ENCODE peak calls at places on chromosomes 5 and 9, in seven cellular contexts. One of them, this sample, is unnamed.
A peak's percentile ranks its signal among the peaks of the same experiment; 100 is the strongest.

GRCh38 chr5:39494099-39494498 is 69.3 kb upstream of the DAB2 start:
- DNase-seq in GM23338: no peak
- DNase-seq in fibroblast of pulmonary artery: peak; percentile 80
- DNase-seq in ovary: no peak
- DNase-seq in adrenal gland: no peak
- DNase-seq in upper lobe of left lung: no peak
- DNase-seq in IMR-90: peak; percentile 33
- DNase-seq in this sample: no peak

GRCh38 chr9:5509573-5509972 is 758 bp upstream of the PDCD1LG2 start:
- DNase-seq in upper lobe of left lung: no peak
- DNase-seq in adrenal gland: no peak
- DNase-seq in fibroblast of pulmonary artery: peak; percentile 97
- DNase-seq in IMR-90: peak; percentile 99
- DNase-seq in ovary: no peak
- DNase-seq in GM23338: no peak
- DNase-seq in this sample: no peak

GRCh38 chr5:173689713-173690360 is 73.4 kb upstream of the BOD1 start:
- DNase-seq in GM23338: no peak
- DNase-seq in adrenal gland: no peak
- DNase-seq in ovary: no peak
- DNase-seq in upper lobe of left lung: no peak
- DNase-seq in IMR-90: no peak
- DNase-seq in fibroblast of pulmonary artery: no peak
- DNase-seq in this sample: no peak

GRCh38 chr5:151707566-151707965 is 20.9 kb upstream of the SPARC start:
- DNase-seq in fibroblast of pulmonary artery: no peak
- DNase-seq in GM23338: no peak
- DNase-seq in adrenal gland: no peak
- DNase-seq in upper lobe of left lung: no peak
- DNase-seq in ovary: no peak
- DNase-seq in IMR-90: no peak
- DNase-seq in this sample: no peak

GRCh38 chr5:38426493-38426892 is 130.0 kb downstream of the LIFR start:
- DNase-seq in adrenal gland: no peak
- DNase-seq in IMR-90: peak; percentile 58
- DNase-seq in upper lobe of left lung: no peak
- DNase-seq in ovary: no peak
- DNase-seq in GM23338: no peak
- DNase-seq in fibroblast of pulmonary artery: peak; percentile 46
- DNase-seq in this sample: no peak

GRCh38 chr5:15601274-15601673 is 101.3 kb downstream of the FBXL7 start:
- DNase-seq in IMR-90: peak; percentile 13
- DNase-seq in upper lobe of left lung: no peak
- DNase-seq in ovary: no peak
- DNase-seq in adrenal gland: no peak
- DNase-seq in GM23338: peak; percentile 59
- DNase-seq in fibroblast of pulmonary artery: no peak
- DNase-seq in this sample: no peak

GRCh38 chr5:103271570-103272289 is 13.2 kb downstream of the MACIR start:
- DNase-seq in fibroblast of pulmonary artery: peak; percentile 27
- DNase-seq in ovary: no peak
- DNase-seq in upper lobe of left lung: no peak
- DNase-seq in adrenal gland: no peak
- DNase-seq in GM23338: no peak
- DNase-seq in IMR-90: peak; percentile 11
- DNase-seq in this sample: no peak

GRCh38 chr5:115601709-115602584 is at the start of gene TICAM2:
- DNase-seq in upper lobe of left lung: peak; percentile 93
- DNase-seq in adrenal gland: peak; percentile 79
- DNase-seq in ovary: peak; percentile 61
- DNase-seq in fibroblast of pulmonary artery: peak; percentile 46
- DNase-seq in IMR-90: peak; percentile 67
- DNase-seq in GM23338: peak; percentile 84
- DNase-seq in this sample: peak; percentile 79

GRCh38 chr5:169801324-169801777 is 164.3 kb downstream of the DOCK2 start:
- DNase-seq in IMR-90: peak; percentile 70
- DNase-seq in GM23338: no peak
- DNase-seq in adrenal gland: no peak
- DNase-seq in upper lobe of left lung: no peak
- DNase-seq in ovary: no peak
- DNase-seq in fibroblast of pulmonary artery: peak; percentile 72
- DNase-seq in this sample: no peak

GRCh38 chr5:53166101-53166500 is 56.5 kb upstream of the MOCS2 start:
- DNase-seq in fibroblast of pulmonary artery: peak; percentile 21
- DNase-seq in upper lobe of left lung: no peak
- DNase-seq in IMR-90: no peak
- DNase-seq in ovary: no peak
- DNase-seq in GM23338: no peak
- DNase-seq in adrenal gland: no peak
- DNase-seq in this sample: no peak

GRCh38 chr5:141945511-141946024 is 12.4 kb downstream of the PCDH12 start:
- DNase-seq in IMR-90: no peak
- DNase-seq in adrenal gland: no peak
- DNase-seq in ovary: no peak
- DNase-seq in GM23338: peak; percentile 54
- DNase-seq in upper lobe of left lung: peak; percentile 79
- DNase-seq in fibroblast of pulmonary artery: no peak
- DNase-seq in this sample: no peak

GRCh38 chr5:112156211-112156610 is 262.9 kb downstream of the EPB41L4A start:
- DNase-seq in GM23338: no peak
- DNase-seq in IMR-90: no peak
- DNase-seq in upper lobe of left lung: no peak
- DNase-seq in fibroblast of pulmonary artery: no peak
- DNase-seq in adrenal gland: no peak
- DNase-seq in ovary: no peak
- DNase-seq in this sample: no peak

GRCh38 chr9:137217276-137218211 is 4.5 kb downstream of the RNF208 start:
- DNase-seq in adrenal gland: peak; percentile 83
- DNase-seq in IMR-90: no peak
- DNase-seq in fibroblast of pulmonary artery: no peak
- DNase-seq in upper lobe of left lung: peak; percentile 92
- DNase-seq in GM23338: peak; percentile 89
- DNase-seq in ovary: peak; percentile 51
- DNase-seq in this sample: no peak

GRCh38 chr9:90065001-90065400 is 460.2 kb downstream of the GADD45G start:
- DNase-seq in IMR-90: no peak
- DNase-seq in fibroblast of pulmonary artery: no peak
- DNase-seq in adrenal gland: no peak
- DNase-seq in ovary: no peak
- DNase-seq in upper lobe of left lung: no peak
- DNase-seq in GM23338: no peak
- DNase-seq in this sample: no peak

GRCh38 chr9:114731701-114732100 is 49.7 kb upstream of the TEX48 start:
- DNase-seq in IMR-90: no peak
- DNase-seq in ovary: no peak
- DNase-seq in GM23338: no peak
- DNase-seq in adrenal gland: no peak
- DNase-seq in fibroblast of pulmonary artery: no peak
- DNase-seq in upper lobe of left lung: no peak
- DNase-seq in this sample: no peak

GRCh38 chr5:93909356-93909755 is 168.0 kb upstream of the POU5F2 start:
- DNase-seq in GM23338: peak; percentile 33
- DNase-seq in ovary: no peak
- DNase-seq in fibroblast of pulmonary artery: peak; percentile 38
- DNase-seq in adrenal gland: no peak
- DNase-seq in IMR-90: no peak
- DNase-seq in upper lobe of left lung: no peak
- DNase-seq in this sample: no peak

GRCh38 chr9:91342575-91342974 is 19.1 kb downstream of the AUH start:
- DNase-seq in adrenal gland: no peak
- DNase-seq in IMR-90: no peak
- DNase-seq in fibroblast of pulmonary artery: no peak
- DNase-seq in upper lobe of left lung: no peak
- DNase-seq in GM23338: no peak
- DNase-seq in ovary: no peak
- DNase-seq in this sample: no peak

GRCh38 chr5:95284512-95285405 is at the start of gene MCTP1:
- DNase-seq in upper lobe of left lung: peak; percentile 88
- DNase-seq in GM23338: peak; percentile 67
- DNase-seq in fibroblast of pulmonary artery: no peak
- DNase-seq in IMR-90: no peak
- DNase-seq in adrenal gland: peak; percentile 35
- DNase-seq in ovary: no peak
- DNase-seq in this sample: no peak

GRCh38 chr5:95283022-95283615 is 1.8 kb downstream of the MCTP1 start:
- DNase-seq in ovary: no peak
- DNase-seq in adrenal gland: no peak
- DNase-seq in upper lobe of left lung: no peak
- DNase-seq in GM23338: peak; percentile 62
- DNase-seq in IMR-90: no peak
- DNase-seq in fibroblast of pulmonary artery: no peak
- DNase-seq in this sample: no peak

GRCh38 chr5:95281211-95281610 is 3.7 kb downstream of the MCTP1 start:
- DNase-seq in ovary: no peak
- DNase-seq in upper lobe of left lung: no peak
- DNase-seq in IMR-90: peak; percentile 1
- DNase-seq in GM23338: peak; percentile 83
- DNase-seq in adrenal gland: no peak
- DNase-seq in fibroblast of pulmonary artery: no peak
- DNase-seq in this sample: no peak

GRCh38 chr5:95285406-95285761 is 490 bp upstream of the MCTP1 start:
- DNase-seq in fibroblast of pulmonary artery: no peak
- DNase-seq in GM23338: peak; percentile 45
- DNase-seq in upper lobe of left lung: no peak
- DNase-seq in IMR-90: no peak
- DNase-seq in ovary: no peak
- DNase-seq in adrenal gland: no peak
- DNase-seq in this sample: no peak

GRCh38 chr5:95283761-95284511 is 958 bp downstream of the MCTP1 start:
- DNase-seq in GM23338: peak; percentile 79
- DNase-seq in ovary: no peak
- DNase-seq in IMR-90: no peak
- DNase-seq in fibroblast of pulmonary artery: no peak
- DNase-seq in adrenal gland: peak; percentile 19
- DNase-seq in upper lobe of left lung: peak; percentile 90
- DNase-seq in this sample: no peak
- H3K4me3 ChIP-seq in GM23338: peak overlapping the region; percentile 79
- H3K4me3 ChIP-seq in ovary: peak overlapping the region; percentile 39
- H3K4me3 ChIP-seq in IMR-90: peak overlapping the region; percentile 30
- H3K4me3 ChIP-seq in fibroblast of pulmonary artery: peak overlapping the region; percentile 46
- H3K4me3 ChIP-seq in adrenal gland: no peak overlapping the region
- H3K4me3 ChIP-seq in upper lobe of left lung: peak overlapping the region; percentile 62
- H3K4me3 ChIP-seq in this sample: peak overlapping the region; percentile 72

DNA sequence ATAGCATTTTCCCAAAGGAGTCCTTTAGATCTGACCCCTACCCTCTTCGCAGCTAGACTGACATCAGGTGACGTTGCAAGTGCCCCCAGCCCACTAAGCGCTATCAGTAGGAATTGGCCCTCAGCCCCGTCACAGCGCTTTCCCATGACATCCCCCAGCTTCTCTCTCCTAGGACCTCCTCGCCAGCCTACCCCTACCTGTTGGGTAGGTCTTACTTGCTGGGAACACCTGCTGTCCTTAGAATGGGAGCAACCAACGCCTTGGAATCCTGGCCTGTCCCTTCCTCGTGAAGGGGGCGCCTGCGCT is 589 bp upstream of the PIP5K1B start:
- DNase-seq in IMR-90: no peak
- DNase-seq in ovary: no peak
- DNase-seq in upper lobe of left lung: no peak
- DNase-seq in fibroblast of pulmonary artery: no peak
- DNase-seq in adrenal gland: no peak
- DNase-seq in GM23338: peak; percentile 80
- DNase-seq in this sample: no peak
- H3K4me3 ChIP-seq in IMR-90: no peak overlapping the region
- H3K4me3 ChIP-seq in ovary: peak overlapping the region; percentile 55
- H3K4me3 ChIP-seq in upper lobe of left lung: peak overlapping the region; percentile 74
- H3K4me3 ChIP-seq in fibroblast of pulmonary artery: no peak overlapping the region
- H3K4me3 ChIP-seq in adrenal gland: no peak overlapping the region
- H3K4me3 ChIP-seq in GM23338: peak overlapping the region; percentile 95
- H3K4me3 ChIP-seq in this sample: peak overlapping the region; percentile 82

DNA sequence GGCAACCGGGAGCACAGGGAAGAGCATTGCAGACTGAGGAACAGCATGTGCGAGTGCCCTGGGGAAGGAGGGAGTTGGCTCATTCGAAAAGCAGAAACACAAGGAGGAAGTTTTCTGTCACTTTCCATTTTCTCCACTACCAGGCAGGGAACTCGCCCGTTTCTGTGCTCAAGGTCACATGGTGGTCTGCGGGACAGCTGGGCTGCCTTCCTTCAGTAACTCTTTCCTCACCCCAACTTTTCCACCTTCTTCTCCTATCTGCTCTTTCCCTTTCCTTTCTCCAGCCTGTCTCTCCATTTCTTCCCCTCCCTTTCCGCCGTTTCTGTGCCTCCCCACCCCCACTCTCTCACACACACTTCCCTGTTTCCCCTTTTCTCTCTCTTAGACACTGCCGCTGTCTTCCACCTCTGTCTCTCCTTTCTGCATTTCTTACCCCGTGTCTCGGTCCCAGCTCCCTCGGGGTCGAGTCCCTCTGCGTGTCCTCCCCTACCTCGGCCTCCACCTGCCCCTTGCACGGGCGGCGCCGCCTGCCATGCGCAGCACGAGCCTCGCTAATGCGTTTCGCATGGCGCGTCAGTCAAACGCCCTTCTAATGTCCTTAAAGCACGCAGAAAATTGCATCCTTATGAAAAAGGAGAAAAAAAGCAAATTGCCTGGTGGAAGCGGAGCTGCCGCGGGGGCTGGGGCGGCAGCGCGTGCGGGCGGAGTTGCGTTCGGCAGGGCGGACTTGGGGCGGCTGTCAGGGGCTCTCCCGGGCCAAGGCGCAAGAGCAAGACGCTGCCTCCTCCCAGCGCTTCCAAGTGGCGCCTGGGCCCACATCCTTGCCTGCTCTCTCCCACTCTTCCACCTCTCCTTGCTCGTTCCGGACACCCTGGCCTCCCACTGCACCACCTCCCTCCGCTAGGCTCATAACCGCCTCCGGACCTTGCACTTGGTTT is 9.5 kb downstream of the BARX1 start:
- DNase-seq in upper lobe of left lung: peak; percentile 87
- DNase-seq in adrenal gland: no peak
- DNase-seq in GM23338: peak; percentile 55
- DNase-seq in IMR-90: no peak
- DNase-seq in fibroblast of pulmonary artery: no peak
- DNase-seq in ovary: no peak
- DNase-seq in this sample: no peak
- H3K4me3 ChIP-seq in upper lobe of left lung: peak overlapping the region; percentile 41
- H3K4me3 ChIP-seq in adrenal gland: no peak overlapping the region
- H3K4me3 ChIP-seq in GM23338: peak overlapping the region; percentile 69
- H3K4me3 ChIP-seq in IMR-90: no peak overlapping the region
- H3K4me3 ChIP-seq in fibroblast of pulmonary artery: no peak overlapping the region
- H3K4me3 ChIP-seq in ovary: no peak overlapping the region
- H3K4me3 ChIP-seq in this sample: peak overlapping the region; percentile 60

DNA sequence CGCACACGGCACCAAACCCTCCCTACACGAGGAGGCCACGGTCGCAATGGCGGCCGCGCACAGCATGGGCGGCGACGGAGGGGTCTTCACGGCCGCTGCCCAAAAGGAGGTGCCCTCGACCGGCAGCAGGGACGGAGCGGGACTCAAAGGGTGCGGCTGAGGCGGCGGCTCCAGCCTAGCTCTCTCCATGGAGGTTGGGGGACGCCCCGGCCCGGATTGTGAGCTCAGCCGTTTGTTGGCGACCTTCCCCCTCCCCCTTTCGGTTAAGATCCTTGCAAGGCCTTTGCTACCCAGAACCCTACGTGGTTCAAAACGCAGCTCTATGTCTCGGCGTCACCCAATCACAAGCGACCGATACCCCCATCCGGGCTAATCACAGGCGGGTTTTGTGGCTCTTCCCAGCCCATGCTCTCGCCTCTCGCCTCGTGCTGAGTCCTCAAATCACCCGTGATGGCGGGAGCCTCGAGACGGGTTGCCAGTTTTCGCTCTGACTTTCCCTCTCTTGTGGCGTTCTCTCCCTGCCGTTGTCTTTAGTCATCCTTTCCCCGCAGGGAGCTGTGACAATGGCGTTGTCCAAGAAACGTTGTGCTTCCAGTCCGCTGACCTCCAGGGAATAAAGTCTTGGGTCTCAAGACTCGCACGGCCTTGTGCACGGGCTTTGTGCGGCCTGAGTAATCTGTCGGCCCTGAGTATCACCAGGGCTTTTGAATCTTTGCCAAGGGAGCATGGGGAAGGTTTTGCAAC is 19.5 kb downstream of the C5orf52 start:
- DNase-seq in IMR-90: no peak
- DNase-seq in ovary: no peak
- DNase-seq in fibroblast of pulmonary artery: no peak
- DNase-seq in adrenal gland: no peak
- DNase-seq in GM23338: no peak
- DNase-seq in upper lobe of left lung: peak; percentile 75
- DNase-seq in this sample: no peak
- H3K4me3 ChIP-seq in IMR-90: no peak overlapping the region
- H3K4me3 ChIP-seq in ovary: no peak overlapping the region
- H3K4me3 ChIP-seq in fibroblast of pulmonary artery: no peak overlapping the region
- H3K4me3 ChIP-seq in adrenal gland: no peak overlapping the region
- H3K4me3 ChIP-seq in GM23338: no peak overlapping the region
- H3K4me3 ChIP-seq in upper lobe of left lung: no peak overlapping the region
- H3K4me3 ChIP-seq in this sample: no peak overlapping the region

This sample was measured in coronary artery.